ENCODE peak calls at places on chromosomes 2 and 18, in eight cellular contexts. U is cardiac muscle cell, X is left ventricle myocardium inferior, D is right atrium auricular region, J is fibroblast of lung, P is lung, W is stomach, B is body of pancreas. T is an unnamed sample. For H3K36me3, the result is how much of the 10 kb centered on the place peaks cover.

GRCh38 chr18:24270358-24270936 is 127.2 kb downstream of the OSBPL1A start:
- DNase-seq in U (no peak), X (no peak), D (no peak), J (peak), P (no peak), W (no peak), B (no peak), T (no peak)

GRCh38 chr18:12334280-12335262 is 26.5 kb downstream of the TUBB6 start:
- DNase-seq in U (no peak), X (peak), D (no peak), J (no peak), P (no peak), W (no peak), B (no peak), T (peak)

GRCh38 chr2:151334082-151334815 is 23.1 kb upstream of the TNFAIP6 start:
- DNase-seq in U (peak), X (no peak), D (no peak), J (peak), P (no peak), W (no peak), B (no peak), T (no peak)

GRCh38 chr2:184178229-184178628 is 420.1 kb upstream of the ZNF804A start:
- DNase-seq in U (no peak), X (no peak), D (no peak), J (no peak), P (no peak), W (no peak), B (no peak), T (no peak)

GRCh38 chr18:44423826-44424225 is 256.9 kb upstream of the SETBP1 start:
- DNase-seq in U (no peak), X (no peak), D (no peak), J (no peak), P (no peak), W (no peak), B (no peak), T (no peak)

GRCh38 chr2:102717308-102718018 is 44.4 kb upstream of the TMEM182 start:
- DNase-seq in U (peak), X (no peak), D (peak), J (peak), P (no peak), W (no peak), B (no peak), T (no peak)

GRCh38 chr18:8359076-8359475 is 250.2 kb upstream of the RAB12 start:
- DNase-seq in U (no peak), X (no peak), D (no peak), J (no peak), P (no peak), W (no peak), B (no peak), T (no peak)

GRCh38 chr2:131394147-131394931 is 30.4 kb upstream of the RAB6D start:
- DNase-seq in U (peak), X (no peak), D (no peak), J (no peak), P (no peak), W (no peak), B (no peak), T (peak)

DNA sequence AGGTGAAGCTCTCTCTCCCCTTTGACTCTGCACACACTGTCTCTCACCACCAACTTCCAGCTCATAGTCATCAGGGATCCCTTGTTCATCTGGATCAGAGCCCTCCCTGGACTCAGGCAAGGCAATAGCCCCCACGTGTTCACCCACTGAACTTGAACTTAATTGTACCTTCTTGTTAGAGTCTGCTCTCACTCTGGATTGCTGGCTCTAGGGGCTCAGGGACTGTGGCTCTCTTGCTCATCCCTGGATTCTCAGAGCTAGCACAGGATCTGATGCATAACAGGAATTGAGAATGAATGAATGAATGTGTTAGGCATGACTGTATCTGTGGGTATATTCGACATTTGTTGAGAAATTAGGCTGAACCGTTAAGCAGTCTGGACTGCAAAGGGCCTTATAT is 16.7 kb upstream of the ASAP2 start:
- DNase-seq in U (no peak), X (no peak), D (no peak), J (no peak), P (no peak), W (no peak), B (no peak), T (no peak)
- TF ChIP-seq CTCF in U (no peak), X (no peak), D (no peak), J (no peak), P (no peak), W (no peak), B (no peak), T (no peak)

GRCh38 chr2:195124391-195125079 is 532.5 kb upstream of the SLC39A10 start:
- DNase-seq in U (no peak), X (no peak), D (no peak), J (no peak), P (no peak), W (no peak), B (no peak), T (no peak)
- H3K36me3 ChIP-seq in U (under half), X (under half), D (under half), J (under half), P (under half), W (under half), B (under half), T (under half)

DNA sequence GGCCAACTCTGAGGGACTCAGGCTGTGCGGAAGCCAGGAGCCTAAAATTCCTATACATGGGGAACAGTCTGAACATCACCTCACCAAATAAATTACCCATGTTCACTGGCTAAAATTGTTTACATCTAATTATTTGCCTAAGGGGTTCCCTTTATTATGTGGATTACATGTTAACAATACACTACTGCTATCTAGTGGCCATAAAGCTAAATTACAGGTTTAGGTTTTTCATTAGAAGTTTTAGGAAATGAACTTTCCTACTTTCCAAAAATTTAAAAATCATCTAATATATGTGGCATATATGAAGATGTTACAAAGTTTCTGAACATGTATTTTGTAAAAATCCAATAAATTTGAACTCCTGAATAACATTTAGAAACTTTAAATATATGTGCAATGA is 40.3 kb downstream of the PLA2R1 start:
- DNase-seq in U (no peak), X (no peak), D (no peak), J (peak), P (no peak), W (no peak), B (no peak), T (no peak)
- TF ChIP-seq CTCF in U (peak), X (peak), D (no peak), J (peak), P (no peak), W (no peak), B (peak), T (peak)

DNA sequence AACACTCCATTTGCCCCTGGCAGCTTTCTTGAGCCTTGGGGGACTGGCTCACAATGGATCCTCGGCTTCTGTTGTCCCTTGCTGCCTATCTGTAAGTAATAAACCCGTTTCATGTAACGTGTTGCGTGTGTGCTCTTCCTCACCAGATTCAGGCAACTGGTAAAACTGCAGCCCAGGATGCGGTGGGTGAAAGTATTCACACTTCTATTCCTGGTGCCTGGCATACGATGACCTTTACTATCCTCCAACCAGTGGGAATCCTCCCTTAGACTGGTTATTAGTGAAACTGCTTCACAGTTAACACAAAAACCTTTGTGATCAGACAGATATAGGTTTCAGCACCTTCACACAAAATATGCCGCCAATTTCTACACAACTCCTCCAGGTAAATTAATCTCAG is 13.6 kb upstream of the ICA1L start:
- DNase-seq in U (no peak), X (no peak), D (no peak), J (no peak), P (no peak), W (no peak), B (no peak), T (no peak)
- H3K36me3 ChIP-seq in U (under half), X (half or more), D (under half), J (under half), P (under half), W (half or more), B (under half), T (under half)

DNA sequence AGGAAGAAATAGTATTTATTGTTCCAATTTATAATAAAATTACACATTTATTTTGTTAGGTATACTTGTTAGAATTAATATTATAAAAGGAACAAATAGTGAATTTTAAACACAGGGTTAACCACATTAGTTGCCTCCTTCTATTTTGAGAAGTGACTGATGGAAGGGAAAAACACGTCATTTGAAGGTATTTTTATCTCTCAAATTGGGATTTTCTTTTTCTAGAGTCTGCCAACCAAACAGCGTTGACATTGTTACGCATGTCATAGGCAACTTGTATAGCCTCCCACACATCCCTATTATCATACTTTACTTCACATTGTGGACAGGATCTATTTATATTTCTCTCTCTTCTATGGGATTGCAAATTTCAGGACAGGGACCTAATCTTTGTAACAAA is 118.7 kb upstream of the B3GNT2 start:
- DNase-seq in U (peak), X (no peak), D (no peak), J (no peak), P (no peak), W (no peak), B (no peak), T (no peak)
- TF ChIP-seq CTCF in U (no peak), X (no peak), D (no peak), J (no peak), P (no peak), W (no peak), B (no peak), T (no peak)

GRCh38 chr2:172578860-172579512 is 23.1 kb downstream of the PDK1 start:
- DNase-seq in U (no peak), X (no peak), D (no peak), J (no peak), P (no peak), W (no peak), B (no peak), T (no peak)

GRCh38 chr2:172586255-172586891 is 30.5 kb downstream of the PDK1 start:
- DNase-seq in U (no peak), X (no peak), D (no peak), J (no peak), P (no peak), W (no peak), B (no peak), T (no peak)

GRCh38 chr2:172578054-172578453 is 22.2 kb downstream of the PDK1 start:
- DNase-seq in U (no peak), X (no peak), D (no peak), J (no peak), P (no peak), W (no peak), B (no peak), T (no peak)

GRCh38 chr2:172580544-172580943 is 24.7 kb downstream of the PDK1 start:
- DNase-seq in U (no peak), X (no peak), D (no peak), J (no peak), P (no peak), W (no peak), B (no peak), T (no peak)

GRCh38 chr2:172582656-172583055 is 26.8 kb downstream of the PDK1 start:
- DNase-seq in U (no peak), X (no peak), D (no peak), J (no peak), P (no peak), W (no peak), B (no peak), T (no peak)
- H3K36me3 ChIP-seq in U (half or more), X (half or more), D (under half), J (under half), P (under half), W (half or more), B (under half), T (under half)